ENCODE peak calls at places on chromosomes 4 and X, in ten cellular contexts. F is mucosa of descending colon; Z is SK-N-DZ; P is H54; O is stimulated activated CD4-positive, alpha-beta T cell treated with anti-CD3 and anti-CD28 coated beads, Interleukin-2, amount 100 ng/mL, for 24 hours; Q is EL; W is cardiac septum; I is activated T-helper 1 cell treated with anti-CD3 and anti-CD28 coated beads, Interleukin-2, amount 50 U/mL, for 16 hours; C is left ventricle myocardium inferior; M is lung. R is an unnamed sample.

GRCh38 chr4:10808591-10808990 is 124.0 kb upstream of the CLNK start:
- DNase-seq in F (no peak), Z (no peak), P (no peak), O (no peak), Q (no peak), W (no peak), I (no peak), C (peak; percentile 18), M (peak; percentile 31), R (peak; percentile 94)

GRCh38 chrX:109902665-109903064 is 100.2 kb upstream of the TMEM164 start:
- DNase-seq in F (no peak), Z (no peak), P (no peak), O (no peak), Q (peak; percentile 7), W (no peak), I (no peak), C (no peak), M (no peak), R (peak; percentile 58)

GRCh38 chr4:168765726-168766125 is 244.3 kb downstream of the CBR4 start:
- DNase-seq in F (peak; percentile 62), Z (no peak), P (peak; percentile 26), O (no peak), Q (peak; percentile 69), W (no peak), I (no peak), C (peak; percentile 46), M (no peak), R (peak; percentile 87)

GRCh38 chrX:101550362-101550761 is at the start of gene ARMCX1:
- DNase-seq in F (peak; percentile 39), Z (peak; percentile 59), P (peak; percentile 44), O (peak; percentile 44), Q (peak; percentile 79), W (peak; percentile 87), I (no peak), C (peak; percentile 70), M (peak; percentile 52), R (peak; percentile 69)

GRCh38 chrX:100635989-100636320 is 651 bp downstream of the TSPAN6 start:
- DNase-seq in F (no peak), Z (no peak), P (no peak), O (no peak), Q (no peak), W (no peak), I (no peak), C (no peak), M (no peak), R (no peak)

GRCh38 chrX:1031521-1032430 is 180.7 kb downstream of the CRLF2 start:
- DNase-seq in F (no peak), Z (no peak), P (no peak), O (no peak), Q (no peak), W (no peak), I (no peak), C (no peak), M (no peak), R (no peak)

GRCh38 chrX:153828723-153829548 is 1.4 kb downstream of the PDZD4 start:
- DNase-seq in F (no peak), Z (peak; percentile 35), P (no peak), O (no peak), Q (peak; percentile 25), W (no peak), I (no peak), C (no peak), M (no peak), R (no peak)

GRCh38 chrX:10597871-10598270 is 22.5 kb downstream of the MID1 start:
- DNase-seq in F (no peak), Z (peak; percentile 25), P (no peak), O (no peak), Q (peak; percentile 46), W (no peak), I (no peak), C (no peak), M (no peak), R (no peak)

GRCh38 chrX:9180623-9181022 is 146.7 kb upstream of the FAM9B start:
- DNase-seq in F (no peak), Z (no peak), P (no peak), O (no peak), Q (no peak), W (no peak), I (no peak), C (no peak), M (no peak), R (no peak)

GRCh38 chr4:116636917-116637316 is 448.5 kb downstream of the TRAM1L1 start:
- DNase-seq in F (no peak), Z (no peak), P (no peak), O (no peak), Q (no peak), W (no peak), I (no peak), C (no peak), M (no peak), R (no peak)

GRCh38 chr4:123804171-123804721 is 407.7 kb downstream of the SPRY1 start:
- DNase-seq in F (no peak), Z (no peak), P (no peak), O (no peak), Q (peak; percentile 4), W (no peak), I (no peak), C (no peak), M (no peak), R (no peak)

GRCh38 chr4:1246901-1247810 is 1.8 kb downstream of the CTBP1 start:
- DNase-seq in F (peak; percentile 52), Z (no peak), P (no peak), O (peak; percentile 43), Q (peak; percentile 24), W (peak; percentile 71), I (no peak), C (peak; percentile 19), M (no peak), R (no peak)

GRCh38 chrX:120406638-120407037 is 44.7 kb downstream of the ATP1B4 start:
- DNase-seq in F (no peak), Z (no peak), P (no peak), O (no peak), Q (no peak), W (no peak), I (no peak), C (no peak), M (no peak), R (no peak)

GRCh38 chr4:11566440-11567022 is 137.8 kb upstream of the HS3ST1 start:
- DNase-seq in F (no peak), Z (no peak), P (no peak), O (no peak), Q (no peak), W (no peak), I (no peak), C (no peak), M (no peak), R (no peak)

GRCh38 chr4:80608285-80608980 is 272.9 kb downstream of the CFAP299 start:
- DNase-seq in F (no peak), Z (no peak), P (no peak), O (no peak), Q (no peak), W (no peak), I (no peak), C (no peak), M (no peak), R (peak; percentile 56)

GRCh38 chrX:31392541-31392940 is 320.7 kb upstream of the FTHL17 start:
- DNase-seq in F (no peak), Z (no peak), P (no peak), O (no peak), Q (peak; percentile 1), W (no peak), I (no peak), C (no peak), M (no peak), R (no peak)

GRCh38 chr4:56731857-56732256 is 50.8 kb upstream of the HOPX start:
- DNase-seq in F (peak; percentile 44), Z (no peak), P (no peak), O (no peak), Q (no peak), W (no peak), I (no peak), C (peak; percentile 38), M (peak; percentile 46), R (no peak)

GRCh38 chr4:88831063-88831462 is 133.4 kb upstream of the NAP1L5 start:
- DNase-seq in F (no peak), Z (no peak), P (no peak), O (no peak), Q (no peak), W (no peak), I (no peak), C (no peak), M (no peak), R (no peak)

GRCh38 chrX:104696667-104697066 is 130.7 kb downstream of the IL1RAPL2 start:
- DNase-seq in F (no peak), Z (no peak), P (no peak), O (no peak), Q (no peak), W (no peak), I (no peak), C (no peak), M (no peak), R (no peak)

GRCh38 chr4:79212311-79212710 is 113.5 kb downstream of the NAA11 start:
- DNase-seq in F (no peak), Z (no peak), P (no peak), O (no peak), Q (no peak), W (no peak), I (no peak), C (no peak), M (no peak), R (no peak)

GRCh38 chrX:68632491-68632890 is 15.0 kb upstream of the STARD8 start:
- DNase-seq in F (no peak), Z (no peak), P (no peak), O (no peak), Q (no peak), W (no peak), I (no peak), C (no peak), M (no peak), R (no peak)

GRCh38 chr4:6941796-6942195 is 32.2 kb downstream of the TBC1D14 start:
- DNase-seq in F (peak; percentile 26), Z (no peak), P (no peak), O (no peak), Q (no peak), W (no peak), I (no peak), C (no peak), M (no peak), R (no peak)

GRCh38 chr4:15035152-15035551 is 32.9 kb downstream of the CPEB2 start:
- DNase-seq in F (no peak), Z (no peak), P (no peak), O (no peak), Q (no peak), W (no peak), I (no peak), C (no peak), M (no peak), R (peak; percentile 48)

GRCh38 chr4:8869002-8869878 is 2.4 kb downstream of the HMX1 start:
- DNase-seq in F (no peak), Z (no peak), P (no peak), O (no peak), Q (no peak), W (no peak), I (no peak), C (no peak), M (no peak), R (no peak)

GRCh38 chrX:136214551-136214950 is 36.6 kb downstream of the MAP7D3 start:
- DNase-seq in F (no peak), Z (no peak), P (peak; percentile 39), O (no peak), Q (peak; percentile 96), W (no peak), I (no peak), C (no peak), M (no peak), R (peak; percentile 81)

GRCh38 chrX:43860646-43861370 is 21.4 kb downstream of the MAOB start:
- DNase-seq in F (no peak), Z (no peak), P (no peak), O (no peak), Q (peak; percentile 1), W (no peak), I (no peak), C (no peak), M (no peak), R (peak; percentile 56)

GRCh38 chr4:1179089-1179441 is 6.7 kb upstream of the SPON2 start:
- DNase-seq in F (peak; percentile 18), Z (no peak), P (no peak), O (no peak), Q (no peak), W (no peak), I (no peak), C (no peak), M (no peak), R (no peak)

GRCh38 chrX:128973033-128973432 is 550.3 kb downstream of the SMARCA1 start:
- DNase-seq in F (no peak), Z (no peak), P (no peak), O (no peak), Q (no peak), W (no peak), I (no peak), C (no peak), M (no peak), R (no peak)